ENCODE peak calls at places on chromosomes 5 and 9, in six cellular contexts. One of them, this sample, is unnamed. For H3K4me1, the result is how much of the 10 kb centered on the place peaks cover.

GRCh38 chr5:78360674-78361225 is 333 bp downstream of the SCAMP1 start:
- DNase-seq in endodermal cell: peak
- DNase-seq in DND-41: peak
- DNase-seq in right lobe of liver: peak
- DNase-seq in fibroblast of lung: no peak
- DNase-seq in psoas muscle: peak
- DNase-seq in this sample: peak

GRCh38 chr5:131230406-131230805 is 33.4 kb upstream of the CDC42SE2 start:
- DNase-seq in endodermal cell: peak
- DNase-seq in DND-41: no peak
- DNase-seq in right lobe of liver: no peak
- DNase-seq in fibroblast of lung: no peak
- DNase-seq in psoas muscle: no peak
- DNase-seq in this sample: no peak

GRCh38 chr5:17370651-17371050 is 127.4 kb upstream of the TAF11L2 start:
- DNase-seq in endodermal cell: no peak
- DNase-seq in DND-41: no peak
- DNase-seq in right lobe of liver: no peak
- DNase-seq in fibroblast of lung: no peak
- DNase-seq in psoas muscle: no peak
- DNase-seq in this sample: no peak

GRCh38 chr9:90097237-90097636 is 492.4 kb downstream of the GADD45G start:
- DNase-seq in endodermal cell: no peak
- DNase-seq in DND-41: no peak
- DNase-seq in right lobe of liver: no peak
- DNase-seq in fibroblast of lung: no peak
- DNase-seq in psoas muscle: no peak
- DNase-seq in this sample: no peak

GRCh38 chr9:35820076-35820475 is 5.2 kb upstream of the HINT2 start:
- DNase-seq in endodermal cell: no peak
- DNase-seq in DND-41: no peak
- DNase-seq in right lobe of liver: no peak
- DNase-seq in fibroblast of lung: peak
- DNase-seq in psoas muscle: no peak
- DNase-seq in this sample: no peak

GRCh38 chr5:129306725-129307124 is 153.4 kb upstream of the ADAMTS19 start:
- DNase-seq in endodermal cell: no peak
- DNase-seq in DND-41: no peak
- DNase-seq in right lobe of liver: no peak
- DNase-seq in fibroblast of lung: no peak
- DNase-seq in psoas muscle: no peak
- DNase-seq in this sample: no peak

GRCh38 chr9:71987471-71988371 is 72.7 kb downstream of the C9orf57 start:
- DNase-seq in endodermal cell: no peak
- DNase-seq in DND-41: no peak
- DNase-seq in right lobe of liver: no peak
- DNase-seq in fibroblast of lung: no peak
- DNase-seq in psoas muscle: no peak
- DNase-seq in this sample: no peak

GRCh38 chr9:111940697-111941096 is 44.1 kb downstream of the UGCG start:
- DNase-seq in endodermal cell: no peak
- DNase-seq in DND-41: no peak
- DNase-seq in right lobe of liver: no peak
- DNase-seq in fibroblast of lung: no peak
- DNase-seq in psoas muscle: no peak
- DNase-seq in this sample: no peak

GRCh38 chr9:89477811-89478583 is 19.9 kb downstream of the SEMA4D start:
- DNase-seq in endodermal cell: no peak
- DNase-seq in DND-41: peak
- DNase-seq in right lobe of liver: no peak
- DNase-seq in fibroblast of lung: no peak
- DNase-seq in psoas muscle: no peak
- DNase-seq in this sample: no peak

GRCh38 chr5:174159327-174160247 is 114.1 kb downstream of the NSG2 start:
- DNase-seq in endodermal cell: peak
- DNase-seq in DND-41: no peak
- DNase-seq in right lobe of liver: no peak
- DNase-seq in fibroblast of lung: peak
- DNase-seq in psoas muscle: no peak
- DNase-seq in this sample: peak

GRCh38 chr5:1255081-1255561 is 29.9 kb downstream of the SLC6A18 start:
- DNase-seq in endodermal cell: no peak
- DNase-seq in DND-41: peak
- DNase-seq in right lobe of liver: no peak
- DNase-seq in fibroblast of lung: no peak
- DNase-seq in psoas muscle: no peak
- DNase-seq in this sample: no peak

GRCh38 chr9:131645078-131645776 is 94.6 kb downstream of the RAPGEF1 start:
- DNase-seq in endodermal cell: no peak
- DNase-seq in DND-41: no peak
- DNase-seq in right lobe of liver: no peak
- DNase-seq in fibroblast of lung: no peak
- DNase-seq in psoas muscle: no peak
- DNase-seq in this sample: no peak

GRCh38 chr5:66769839-66770617 is 173.8 kb downstream of the MAST4 start:
- DNase-seq in endodermal cell: peak
- DNase-seq in DND-41: peak
- DNase-seq in right lobe of liver: no peak
- DNase-seq in fibroblast of lung: peak
- DNase-seq in psoas muscle: no peak
- DNase-seq in this sample: no peak

GRCh38 chr5:59798862-59799667 is 94.5 kb downstream of the PDE4D start:
- DNase-seq in endodermal cell: no peak
- DNase-seq in DND-41: no peak
- DNase-seq in right lobe of liver: no peak
- DNase-seq in fibroblast of lung: peak
- DNase-seq in psoas muscle: no peak
- DNase-seq in this sample: no peak

GRCh38 chr5:116557669-116558271 is 16.9 kb downstream of the SEMA6A start:
- DNase-seq in endodermal cell: peak
- DNase-seq in DND-41: no peak
- DNase-seq in right lobe of liver: no peak
- DNase-seq in fibroblast of lung: peak
- DNase-seq in psoas muscle: no peak
- DNase-seq in this sample: no peak

GRCh38 chr5:141172381-141173204 is at the start of gene PCDHB7:
- DNase-seq in endodermal cell: peak
- DNase-seq in DND-41: peak
- DNase-seq in right lobe of liver: no peak
- DNase-seq in fibroblast of lung: peak
- DNase-seq in psoas muscle: no peak
- DNase-seq in this sample: no peak

GRCh38 chr5:6383376-6383775 is 5.0 kb upstream of the MED10 start:
- DNase-seq in endodermal cell: peak
- DNase-seq in DND-41: peak
- DNase-seq in right lobe of liver: no peak
- DNase-seq in fibroblast of lung: no peak
- DNase-seq in psoas muscle: no peak
- DNase-seq in this sample: no peak

GRCh38 chr5:161921781-161922180 is 73.9 kb downstream of the GABRA1 start:
- DNase-seq in endodermal cell: no peak
- DNase-seq in DND-41: no peak
- DNase-seq in right lobe of liver: no peak
- DNase-seq in fibroblast of lung: no peak
- DNase-seq in psoas muscle: no peak
- DNase-seq in this sample: no peak

GRCh38 chr5:146466521-146467349 is 19.6 kb downstream of the TCERG1 start:
- DNase-seq in endodermal cell: no peak
- DNase-seq in DND-41: no peak
- DNase-seq in right lobe of liver: no peak
- DNase-seq in fibroblast of lung: peak
- DNase-seq in psoas muscle: no peak
- DNase-seq in this sample: no peak

GRCh38 chr5:174436805-174437204 is 287.6 kb upstream of the MSX2 start:
- DNase-seq in endodermal cell: peak
- DNase-seq in DND-41: no peak
- DNase-seq in right lobe of liver: no peak
- DNase-seq in fibroblast of lung: no peak
- DNase-seq in psoas muscle: no peak
- DNase-seq in this sample: no peak

GRCh38 chr5:76733049-76733417 is 17.1 kb downstream of the F2R start:
- DNase-seq in endodermal cell: no peak
- DNase-seq in DND-41: no peak
- DNase-seq in right lobe of liver: no peak
- DNase-seq in fibroblast of lung: no peak
- DNase-seq in psoas muscle: no peak
- DNase-seq in this sample: no peak

GRCh38 chr9:85402541-85402940 is 339.2 kb downstream of the AGTPBP1 start:
- DNase-seq in endodermal cell: no peak
- DNase-seq in DND-41: no peak
- DNase-seq in right lobe of liver: no peak
- DNase-seq in fibroblast of lung: no peak
- DNase-seq in psoas muscle: no peak
- DNase-seq in this sample: no peak

GRCh38 chr5:7857918-7858632 is 7.1 kb upstream of the CFAP90 start:
- DNase-seq in endodermal cell: no peak
- DNase-seq in DND-41: no peak
- DNase-seq in right lobe of liver: no peak
- DNase-seq in fibroblast of lung: no peak
- DNase-seq in psoas muscle: no peak
- DNase-seq in this sample: no peak

GRCh38 chr9:89021154-89021803 is 30.0 kb downstream of the S1PR3 start:
- DNase-seq in endodermal cell: no peak
- DNase-seq in DND-41: no peak
- DNase-seq in right lobe of liver: no peak
- DNase-seq in fibroblast of lung: peak
- DNase-seq in psoas muscle: peak
- DNase-seq in this sample: no peak

GRCh38 chr9:34560574-34561229 is 28.8 kb downstream of the CNTFR start:
- DNase-seq in endodermal cell: no peak
- DNase-seq in DND-41: no peak
- DNase-seq in right lobe of liver: peak
- DNase-seq in fibroblast of lung: no peak
- DNase-seq in psoas muscle: peak
- DNase-seq in this sample: peak

DNA sequence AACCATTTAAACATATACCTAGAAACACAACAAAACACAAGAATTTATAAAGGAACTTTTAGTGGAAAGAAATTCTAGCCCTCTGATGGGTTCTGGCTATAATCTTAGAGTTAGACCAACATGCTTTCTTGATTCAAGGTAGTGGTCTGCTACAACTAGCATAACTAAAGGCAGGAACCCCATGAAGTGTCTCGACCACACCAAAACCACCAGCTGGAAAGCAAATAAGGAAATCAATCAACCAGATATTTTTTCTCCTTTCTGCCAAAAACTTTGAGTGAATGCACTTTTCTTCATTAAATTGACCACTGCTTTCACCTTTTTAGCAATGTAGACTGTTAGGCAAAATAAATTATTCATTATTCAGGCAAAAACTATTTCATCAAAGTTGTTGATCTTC is 346.4 kb downstream of the EBF1 start:
- DNase-seq in endodermal cell: no peak
- DNase-seq in DND-41: no peak
- DNase-seq in right lobe of liver: no peak
- DNase-seq in fibroblast of lung: no peak
- DNase-seq in psoas muscle: no peak
- DNase-seq in this sample: no peak
- H3K4me1 ChIP-seq in endodermal cell: under half
- H3K4me1 ChIP-seq in DND-41: under half
- H3K4me1 ChIP-seq in right lobe of liver: under half
- H3K4me1 ChIP-seq in fibroblast of lung: under half
- H3K4me1 ChIP-seq in psoas muscle: under half
- H3K4me1 ChIP-seq in this sample: under half

DNA sequence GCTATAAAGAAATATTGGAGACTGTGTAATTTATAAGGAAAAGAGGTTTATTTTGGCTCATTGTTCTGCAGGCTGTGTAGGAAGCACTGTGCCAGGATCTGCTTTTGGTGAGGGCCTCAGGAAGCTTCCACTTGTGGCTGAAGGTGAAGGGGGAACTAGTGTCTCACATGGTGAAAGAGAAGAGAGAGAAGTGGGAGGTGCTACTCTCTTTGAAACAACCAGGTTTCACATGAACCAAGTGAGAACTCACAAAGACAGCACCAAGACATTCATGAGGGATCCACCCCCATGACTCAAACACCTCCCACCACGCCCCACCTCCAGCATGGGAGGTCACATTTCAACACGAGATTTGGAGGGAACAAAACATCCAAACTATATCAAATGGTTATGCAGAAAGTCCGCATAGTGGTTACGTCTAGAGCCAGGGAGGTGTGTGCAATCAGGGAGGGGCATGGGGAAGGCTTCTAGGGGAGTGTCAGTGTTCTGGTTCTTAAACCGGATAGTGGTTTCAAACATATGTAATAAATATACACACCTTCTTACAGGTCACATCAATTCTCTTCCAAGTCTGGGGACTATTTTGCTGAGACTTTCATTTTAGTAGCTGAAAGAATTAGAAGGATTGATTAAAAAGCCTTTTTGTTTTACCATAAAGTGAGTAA is 113.0 kb downstream of the TRIO start:
- DNase-seq in endodermal cell: no peak
- DNase-seq in DND-41: no peak
- DNase-seq in right lobe of liver: no peak
- DNase-seq in fibroblast of lung: no peak
- DNase-seq in psoas muscle: no peak
- DNase-seq in this sample: no peak
- H3K4me1 ChIP-seq in endodermal cell: under half
- H3K4me1 ChIP-seq in DND-41: under half
- H3K4me1 ChIP-seq in right lobe of liver: under half
- H3K4me1 ChIP-seq in fibroblast of lung: under half
- H3K4me1 ChIP-seq in psoas muscle: under half
- H3K4me1 ChIP-seq in this sample: under half

GRCh38 chr9:128785427-128785826 is 1.6 kb upstream of the TBC1D13 start:
- DNase-seq in endodermal cell: no peak
- DNase-seq in DND-41: no peak
- DNase-seq in right lobe of liver: no peak
- DNase-seq in fibroblast of lung: no peak
- DNase-seq in psoas muscle: no peak
- DNase-seq in this sample: no peak
- H3K4me1 ChIP-seq in endodermal cell: under half
- H3K4me1 ChIP-seq in DND-41: under half
- H3K4me1 ChIP-seq in right lobe of liver: under half
- H3K4me1 ChIP-seq in fibroblast of lung: under half
- H3K4me1 ChIP-seq in psoas muscle: under half
- H3K4me1 ChIP-seq in this sample: under half

DNA sequence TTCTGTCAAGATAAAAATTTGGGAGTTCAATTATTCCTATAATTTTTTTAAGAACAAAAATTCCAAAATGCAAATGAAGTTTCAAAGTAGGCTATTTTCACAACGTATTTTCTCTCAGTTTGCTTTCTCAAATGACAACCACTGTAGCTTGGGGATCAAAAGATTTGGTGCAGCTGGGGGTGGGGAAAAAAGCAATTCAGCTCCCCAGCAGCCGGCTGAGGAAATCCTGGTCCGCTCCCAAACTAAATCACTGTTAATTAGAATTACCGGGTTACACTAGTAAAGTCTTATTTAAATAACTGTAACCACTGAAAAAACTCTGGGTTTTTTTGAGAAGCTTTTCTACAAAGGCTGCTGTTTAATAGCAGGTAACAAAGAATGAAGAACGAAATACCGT is 5.7 kb downstream of the NR6A1 start:
- DNase-seq in endodermal cell: no peak
- DNase-seq in DND-41: no peak
- DNase-seq in right lobe of liver: no peak
- DNase-seq in fibroblast of lung: no peak
- DNase-seq in psoas muscle: no peak
- DNase-seq in this sample: no peak
- H3K4me1 ChIP-seq in endodermal cell: under half
- H3K4me1 ChIP-seq in DND-41: under half
- H3K4me1 ChIP-seq in right lobe of liver: under half
- H3K4me1 ChIP-seq in fibroblast of lung: under half
- H3K4me1 ChIP-seq in psoas muscle: under half
- H3K4me1 ChIP-seq in this sample: under half

GRCh38 chr9:134331186-134332025 is 5.2 kb downstream of the RXRA start:
- DNase-seq in endodermal cell: no peak
- DNase-seq in DND-41: no peak
- DNase-seq in right lobe of liver: peak
- DNase-seq in fibroblast of lung: no peak
- DNase-seq in psoas muscle: peak
- DNase-seq in this sample: no peak
- H3K4me1 ChIP-seq in endodermal cell: under half
- H3K4me1 ChIP-seq in DND-41: under half
- H3K4me1 ChIP-seq in right lobe of liver: half or more
- H3K4me1 ChIP-seq in fibroblast of lung: under half
- H3K4me1 ChIP-seq in psoas muscle: half or more
- H3K4me1 ChIP-seq in this sample: under half

This sample was measured in aorta.